ENCODE peak calls at places on chromosomes 2 and 18, in four cellular contexts. Q is HCT116, D is neural progenitor cell, U is fibroblast of lung. E is an unnamed sample.

GRCh38 chr2:212619954-212620353 is 81.4 kb upstream of the ERBB4 start:
- DNase-seq in U (peak; percentile 51), Q (no peak), D (no peak), E (peak; percentile 39)

GRCh38 chr2:194705398-194705797 is 951.6 kb upstream of the SLC39A10 start:
- DNase-seq in Q (no peak), D (no peak), U (no peak), E (no peak)

GRCh38 chr18:48222118-48222517 is 187.1 kb downstream of the ZBTB7C start:
- DNase-seq in U (peak; percentile 52), D (no peak), Q (no peak), E (peak; percentile 39)

GRCh38 chr2:128467321-128467901 is 148.7 kb upstream of the HS6ST1 start:
- DNase-seq in U (no peak), D (peak; percentile 0), Q (no peak), E (no peak)

GRCh38 chr2:43251171-43251731 is 24.8 kb upstream of the ZFP36L2 start:
- DNase-seq in U (peak; percentile 83), D (no peak), Q (no peak), E (peak; percentile 78)

GRCh38 chr2:147773479-147773878 is 71.3 kb upstream of the ACVR2A start:
- DNase-seq in D (peak; percentile 19), Q (no peak), U (no peak), E (no peak)

GRCh38 chr2:226207671-226208070 is 591.9 kb downstream of the IRS1 start:
- DNase-seq in Q (peak; percentile 59), U (no peak), D (no peak), E (no peak)

GRCh38 chr2:171018522-171018921 is 89.5 kb downstream of the GORASP2 start:
- DNase-seq in U (no peak), D (no peak), Q (no peak), E (no peak)

GRCh38 chr18:73646196-73646595 is 501.4 kb downstream of the FBXO15 start:
- DNase-seq in U (no peak), Q (no peak), D (no peak), E (no peak)

GRCh38 chr2:25215948-25216679 is 47.7 kb upstream of the POMC start:
- DNase-seq in U (peak; percentile 78), Q (no peak), D (peak; percentile 86), E (peak; percentile 59)

GRCh38 chr2:72931280-72931910 is 14.1 kb downstream of the EMX1 start:
- DNase-seq in Q (no peak), D (no peak), U (peak; percentile 65), E (peak; percentile 37)

GRCh38 chr2:134549104-134549503 is 169.7 kb downstream of the TMEM163 start:
- DNase-seq in Q (no peak), U (peak; percentile 46), D (no peak), E (peak; percentile 32)

GRCh38 chr2:206208900-206209299 is 49.2 kb downstream of the EEF1B2 start:
- DNase-seq in Q (no peak), U (no peak), D (no peak), E (no peak)

GRCh38 chr2:240238786-240239185 is 98.3 kb upstream of the OTOS start:
- DNase-seq in U (no peak), D (no peak), Q (no peak), E (no peak)

GRCh38 chr2:21820271-21820670 is 696.5 kb downstream of the TDRD15 start:
- DNase-seq in D (no peak), U (no peak), Q (no peak), E (no peak)

GRCh38 chr18:25732862-25733261 is 357.6 kb downstream of the SS18 start:
- DNase-seq in Q (no peak), D (no peak), U (no peak), E (no peak)

GRCh38 chr2:134440336-134440909 is 186.6 kb downstream of the MGAT5 start:
- DNase-seq in D (no peak), U (no peak), Q (no peak), E (no peak)

GRCh38 chr2:104402825-104403224 is 451.1 kb upstream of the POU3F3 start:
- DNase-seq in D (no peak), U (no peak), Q (no peak), E (no peak)

GRCh38 chr18:12703096-12703567 is 290 bp downstream of the PSMG2 start:
- DNase-seq in U (no peak), D (no peak), Q (no peak), E (no peak)

GRCh38 chr2:172070936-172071335 is 14.4 kb upstream of the DLX1 start:
- DNase-seq in Q (no peak), D (no peak), U (no peak), E (no peak)

GRCh38 chr2:206267567-206267966 is 6.9 kb upstream of the ZDBF2 start:
- DNase-seq in Q (no peak), D (no peak), U (no peak), E (no peak)

GRCh38 chr2:25479761-25480160 is 138.0 kb upstream of the DNMT3A start:
- DNase-seq in U (no peak), D (no peak), Q (no peak), E (no peak)

GRCh38 chr2:96205238-96205637 is 3.4 kb downstream of the STARD7 start:
- DNase-seq in D (no peak), U (peak; percentile 20), Q (no peak), E (peak; percentile 14)

GRCh38 chr2:124048102-124048501 is 23.0 kb downstream of the CNTNAP5 start:
- DNase-seq in D (no peak), U (no peak), Q (no peak), E (no peak)

GRCh38 chr2:69969991-69970390 is 8.6 kb upstream of the ASPRV1 start:
- DNase-seq in D (no peak), Q (no peak), U (no peak), E (no peak)

GRCh38 chr2:44205169-44205568 is 36.5 kb downstream of the PPM1B start:
- DNase-seq in U (no peak), Q (no peak), D (no peak), E (no peak)

GRCh38 chr2:111638274-111638877 is 245.6 kb downstream of the ANAPC1 start:
- DNase-seq in D (no peak), U (no peak), Q (no peak), E (no peak)

GRCh38 chr2:199395311-199395710 is 62.4 kb downstream of the SATB2 start:
- DNase-seq in U (peak; percentile 80), D (no peak), Q (no peak), E (peak; percentile 77)

GRCh38 chr2:176166260-176166659 is 9.2 kb downstream of the HOXD3 start:
- DNase-seq in Q (no peak), D (no peak), U (peak; percentile 52), E (peak; percentile 45)

GRCh38 chr2:176164803-176165597 is 7.9 kb downstream of the HOXD3 start:
- DNase-seq in Q (no peak), U (peak; percentile 88), D (peak; percentile 53), E (peak; percentile 85)

GRCh38 chr2:176167398-176167797 is 10.3 kb downstream of the HOXD3 start:
- DNase-seq in D (no peak), Q (no peak), U (peak; percentile 60), E (peak; percentile 50)

GRCh38 chr2:176164184-176164802 is 7.2 kb downstream of the HOXD3 start:
- DNase-seq in D (no peak), U (no peak), Q (no peak), E (peak; percentile 23)

GRCh38 chr2:176165598-176166055 is 8.5 kb downstream of the HOXD3 start:
- DNase-seq in Q (no peak), D (no peak), U (no peak), E (peak; percentile 53)
- TF ChIP-seq EZH2 in Q (no peak), D (peak; percentile 49), U (no peak), E (no peak)

GRCh38 chr2:173136614-173137013 is 61.0 kb downstream of the MAP3K20 start:
- DNase-seq in U (no peak), D (no peak), Q (no peak), E (no peak)
- H3K4me2 ChIP-seq in U (peak overlapping the region; percentile 50), D (no peak overlapping the region), Q (no peak overlapping the region), E (peak overlapping the region; percentile 71)

GRCh38 chr2:118853647-118854367 is 6.4 kb upstream of the EN1 start:
- DNase-seq in U (no peak), Q (no peak), D (peak; percentile 36), E (no peak)
- TF ChIP-seq EZH2 in U (peak; percentile 88), Q (no peak), D (peak; percentile 89), E (peak; percentile 72)

DNA sequence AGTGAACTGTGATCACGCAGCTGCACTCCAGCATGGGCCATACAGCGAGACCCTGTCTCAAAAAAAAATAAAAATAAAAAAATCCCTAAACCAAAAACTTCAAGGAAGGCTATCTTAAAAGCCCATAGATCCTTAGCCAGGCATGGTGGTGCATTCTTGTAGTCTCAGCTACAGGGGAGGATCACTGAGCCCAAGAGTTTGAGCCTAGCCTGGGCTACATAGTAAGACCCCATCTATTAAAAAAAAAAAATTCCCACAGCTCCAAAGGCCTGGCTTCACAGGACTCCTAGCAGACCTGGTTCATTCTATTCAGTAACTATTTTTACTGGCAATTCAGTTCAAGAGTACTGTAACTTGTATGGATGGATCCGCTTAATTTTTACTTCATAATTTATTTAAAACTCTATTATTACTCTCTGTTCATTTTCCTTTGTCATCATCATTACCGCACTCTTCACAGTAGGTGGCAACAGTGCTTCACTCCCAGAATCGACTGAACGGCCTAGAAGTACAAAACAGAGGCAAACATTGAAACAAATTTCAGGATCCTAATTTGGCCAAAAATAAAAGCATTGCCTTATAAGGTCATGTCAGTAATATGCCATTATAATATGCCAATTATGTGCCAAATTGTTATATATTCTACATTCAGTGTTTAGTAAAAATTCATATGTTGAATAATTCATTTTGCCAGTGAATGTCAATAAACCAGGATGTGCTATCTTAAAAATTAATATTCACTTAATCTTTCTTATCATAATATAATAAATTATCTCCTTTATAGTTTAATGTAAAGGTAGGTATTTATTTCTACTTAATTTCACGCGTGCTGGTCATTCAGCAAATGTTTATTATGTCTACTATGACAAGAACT is 14.3 kb upstream of the STAM2 start:
- DNase-seq in U (peak; percentile 59), D (peak; percentile 70), Q (peak; percentile 48), E (peak; percentile 41)
- H3K4me2 ChIP-seq in U (no peak overlapping the region), D (no peak overlapping the region), Q (no peak overlapping the region), E (no peak overlapping the region)

DNA sequence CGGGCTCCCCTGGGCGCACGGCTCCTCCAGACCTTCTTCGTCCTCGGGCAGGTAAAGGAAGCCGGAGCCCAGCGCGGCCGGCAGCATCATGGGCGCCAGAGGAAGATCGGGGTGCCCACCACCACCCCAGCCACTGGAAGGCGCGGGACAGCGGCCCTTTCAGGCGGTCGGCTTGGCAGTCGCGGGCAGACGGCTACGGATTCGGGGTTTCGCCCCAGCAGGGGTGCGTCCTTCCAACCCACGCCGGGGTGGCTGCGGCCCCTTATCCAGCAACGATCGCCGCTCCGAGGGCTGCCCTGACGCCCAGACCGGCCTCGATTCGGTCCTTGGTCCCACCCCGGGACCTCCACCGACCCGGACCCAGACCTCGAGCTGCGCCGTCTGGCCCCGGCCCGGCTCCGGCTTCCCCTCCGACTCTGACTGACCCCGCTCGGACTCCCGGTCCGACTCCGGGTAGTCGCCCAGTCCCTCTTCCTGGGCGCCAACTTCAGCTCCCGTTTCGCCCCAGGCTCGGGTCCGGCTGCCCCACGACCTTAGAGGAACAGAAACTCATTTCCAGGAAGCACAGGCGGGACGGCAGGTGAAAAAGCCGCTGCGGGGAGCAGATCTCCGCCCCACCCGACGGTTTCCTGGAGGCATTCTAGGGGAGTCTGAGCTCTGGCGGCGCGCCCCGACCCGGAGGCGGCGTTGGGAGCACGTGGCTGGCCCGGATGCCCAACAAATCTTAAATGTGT is 30.2 kb upstream of the SSB start:
- DNase-seq in U (no peak), D (no peak), Q (no peak), E (no peak)
- TF ChIP-seq EZH2 in U (peak; percentile 87), D (no peak), Q (no peak), E (peak; percentile 78)

GRCh38 chr2:101710690-101711318 is 13.3 kb downstream of the MAP4K4 start:
- DNase-seq in Q (no peak), U (peak; percentile 65), D (no peak), E (peak; percentile 59)
- H3K4me2 ChIP-seq in Q (no peak overlapping the region), U (peak overlapping the region; percentile 25), D (no peak overlapping the region), E (peak overlapping the region; percentile 37)